ENCODE peak calls at places on chromosomes 4 and X, in five cellular contexts. B is activated CD8-positive, alpha-beta T cell treated with anti-CD3 and anti-CD28 coated beads, Interleukin-2, amount 10 ng/mL, durations not matched to agents 7 days and 5 days; D is sciatic nerve; L is Right ventricle myocardium inferior; R is natural killer cell treated with Interleukin-12 subunit alpha and Interleukin-12 subunit beta and Interleukin-15 and Interleukin-18, amount 100 ng/mL, for 72 hours. V is an unnamed sample.

GRCh38 chr4:173014113-173014558 is 154.5 kb upstream of the GALNT7 start:
- ATAC-seq in R (no peak), D (peak; percentile 51), B (no peak), L (peak; percentile 80), V (peak; percentile 53)

GRCh38 chr4:2042207-2042946 is 16.8 kb upstream of the NAT8L start:
- ATAC-seq in B (peak; percentile 66), D (no peak), R (peak; percentile 63), L (peak; percentile 7), V (peak; percentile 62)

GRCh38 chrX:46715997-46716396 is 42.9 kb downstream of the SLC9A7 start:
- ATAC-seq in L (no peak), R (no peak), B (no peak), D (no peak), V (no peak)

GRCh38 chr4:53592128-53592527 is 842 bp upstream of the LNX1 start:
- ATAC-seq in B (no peak), D (no peak), L (no peak), R (no peak), V (no peak)

GRCh38 chr4:26052663-26053534 is 138.9 kb downstream of the SMIM20 start:
- ATAC-seq in D (no peak), R (no peak), L (peak; percentile 12), B (no peak), V (no peak)

GRCh38 chrX:37658352-37659030 is 27.1 kb upstream of the XK start:
- ATAC-seq in D (no peak), L (no peak), R (no peak), B (no peak), V (no peak)

GRCh38 chrX:445727-446126 is 59.0 kb upstream of the PPP2R3B start:
- ATAC-seq in L (no peak), B (no peak), D (no peak), R (no peak), V (no peak)

GRCh38 chr4:7734651-7735260 is 204.9 kb downstream of the AFAP1 start:
- ATAC-seq in L (no peak), D (no peak), B (no peak), R (no peak), V (no peak)

GRCh38 chrX:13180807-13181206 is 136.4 kb upstream of the FAM9C start:
- ATAC-seq in B (no peak), L (no peak), R (peak; percentile 77), D (no peak), V (peak; percentile 66)

V was measured in activated T-helper 17 cell treated with anti-CD3 and anti-CD28 coated beads, Interleukin-2, amount 50 U/mL, for 72 hours.